ENCODE peak calls at places on chromosomes 16 and 17, in eight cellular contexts. X is ovary; O is naive thymus-derived CD4-positive, alpha-beta T cell; U is IMR-90; I is effector memory CD4-positive, alpha-beta T cell; R is small intestine; L is CD4-positive, alpha-beta memory T cell; F is BE2C. P is an unnamed sample.

GRCh38 chr16:56662357-56663354 is 4.9 kb downstream of the MT1F start:
- DNase-seq in X (no peak), F (no peak), U (no peak), I (no peak), O (no peak), L (no peak), R (no peak), P (no peak)

GRCh38 chr17:71084219-71084618 is 914.9 kb downstream of the KCNJ2 start:
- DNase-seq in I (no peak), L (no peak), X (no peak), F (peak; percentile 80), O (no peak), R (peak; percentile 55), U (peak; percentile 22), P (peak; percentile 52)

GRCh38 chr17:47204722-47205418 is 4.3 kb upstream of the MYL4 start:
- DNase-seq in F (no peak), X (no peak), O (no peak), U (peak; percentile 47), R (peak; percentile 39), L (peak; percentile 79), I (no peak), P (no peak)

GRCh38 chr17:75681289-75681688 is 14.2 kb downstream of the SAP30BP start:
- DNase-seq in X (no peak), U (peak; percentile 58), R (no peak), O (no peak), F (no peak), L (no peak), I (no peak), P (no peak)

GRCh38 chr16:31107465-31107867 is 720 bp upstream of the BCKDK start:
- DNase-seq in X (no peak), R (no peak), U (no peak), I (no peak), L (no peak), F (no peak), O (no peak), P (no peak)

GRCh38 chr17:9170336-9170735 is 149.0 kb downstream of the NTN1 start:
- DNase-seq in F (no peak), L (no peak), U (no peak), X (no peak), R (no peak), I (no peak), O (no peak), P (no peak)

GRCh38 chr16:30786115-30786935 is 680 bp downstream of the ZNF629 start:
- DNase-seq in F (peak; percentile 55), R (peak; percentile 47), L (no peak), O (no peak), U (peak; percentile 62), I (no peak), X (peak; percentile 52), P (no peak)

GRCh38 chr16:64586756-64587155 is 535.1 kb downstream of the CDH11 start:
- DNase-seq in R (no peak), L (no peak), I (no peak), U (no peak), X (no peak), O (no peak), F (no peak), P (no peak)

GRCh38 chr16:30834130-30834740 is 47.2 kb upstream of the ZNF629 start:
- DNase-seq in X (no peak), R (no peak), F (no peak), L (no peak), O (no peak), U (no peak), I (no peak), P (no peak)

GRCh38 chr16:79562166-79562823 is 38.2 kb downstream of the MAF start:
- DNase-seq in L (no peak), R (no peak), U (no peak), X (no peak), O (no peak), F (no peak), I (no peak), P (no peak)

GRCh38 chr17:61809816-61810392 is 53.4 kb downstream of the BRIP1 start:
- DNase-seq in O (no peak), R (no peak), I (no peak), X (no peak), U (peak; percentile 70), F (no peak), L (no peak), P (no peak)

GRCh38 chr16:72939247-72939646 is 108.7 kb downstream of the ZFHX3 start:
- DNase-seq in F (peak; percentile 53), O (no peak), U (peak; percentile 79), I (no peak), L (no peak), X (no peak), R (peak; percentile 49), P (no peak)

GRCh38 chr17:32833076-32833475 is 43.8 kb downstream of the MYO1D start:
- DNase-seq in U (no peak), R (no peak), X (no peak), L (no peak), I (no peak), O (no peak), F (no peak), P (no peak)
- H3K4me1 ChIP-seq in U (no peaks in the 10 kb centered on the region), R (peaks cover 3% of the 10 kb centered on the region), X (no peaks in the 10 kb centered on the region), L (peaks cover 7% of the 10 kb centered on the region), I (no peaks in the 10 kb centered on the region), O (no peaks in the 10 kb centered on the region), F (no peaks in the 10 kb centered on the region), P (no peaks in the 10 kb centered on the region)

GRCh38 chr16:85989863-85990643 is 91.1 kb downstream of the IRF8 start:
- DNase-seq in O (no peak), R (no peak), F (no peak), U (no peak), L (no peak), I (no peak), X (no peak), P (no peak)

GRCh38 chr16:85988723-85989313 is 89.9 kb downstream of the IRF8 start:
- DNase-seq in L (no peak), O (no peak), X (no peak), R (no peak), I (no peak), U (no peak), F (no peak), P (no peak)

GRCh38 chr16:85988306-85988705 is 89.3 kb downstream of the IRF8 start:
- DNase-seq in F (no peak), X (no peak), O (no peak), L (no peak), I (no peak), U (no peak), R (no peak), P (no peak)

GRCh38 chr16:85990861-85991301 is 91.9 kb downstream of the IRF8 start:
- DNase-seq in R (no peak), U (no peak), X (no peak), L (no peak), I (no peak), F (no peak), O (no peak), P (no peak)

GRCh38 chr16:85989376-85989775 is 90.4 kb downstream of the IRF8 start:
- DNase-seq in U (no peak), F (no peak), L (no peak), O (no peak), I (no peak), X (no peak), R (no peak), P (no peak)
- H3K4me1 ChIP-seq in U (no peaks in the 10 kb centered on the region), F (no peaks in the 10 kb centered on the region), L (peaks cover 6% of the 10 kb centered on the region), O (peaks cover 3% of the 10 kb centered on the region), I (peaks cover 3% of the 10 kb centered on the region), X (no peaks in the 10 kb centered on the region), R (peaks cover 6% of the 10 kb centered on the region), P (no peaks in the 10 kb centered on the region)

GRCh38 chr16:24995033-24995432 is 20.1 kb downstream of the ARHGAP17 start:
- DNase-seq in F (no peak), L (no peak), I (no peak), O (no peak), R (no peak), U (no peak), X (no peak), P (no peak)

GRCh38 chr16:24991349-24991748 is 23.8 kb downstream of the ARHGAP17 start:
- DNase-seq in L (no peak), I (no peak), X (no peak), O (no peak), F (no peak), R (no peak), U (no peak), P (no peak)

GRCh38 chr16:24993722-24994686 is 21.2 kb downstream of the ARHGAP17 start:
- DNase-seq in I (no peak), X (no peak), F (no peak), O (no peak), R (peak; percentile 79), L (no peak), U (peak; percentile 96), P (no peak)

GRCh38 chr16:24990803-24991202 is 24.4 kb downstream of the ARHGAP17 start:
- DNase-seq in U (no peak), R (no peak), F (no peak), L (no peak), I (no peak), X (no peak), O (no peak), P (no peak)

GRCh38 chr16:24992696-24993095 is 22.5 kb downstream of the ARHGAP17 start:
- DNase-seq in U (no peak), X (no peak), F (no peak), R (no peak), L (no peak), O (no peak), I (no peak), P (no peak)
- H3K4me1 ChIP-seq in U (peaks cover 39% of the 10 kb centered on the region), X (peaks cover 20% of the 10 kb centered on the region), F (peaks cover 10% of the 10 kb centered on the region), R (peaks cover 41% of the 10 kb centered on the region), L (peaks cover 23% of the 10 kb centered on the region), O (peaks cover 6% of the 10 kb centered on the region), I (no peaks in the 10 kb centered on the region), P (no peaks in the 10 kb centered on the region)

GRCh38 chr17:50721194-50722010 is 2.0 kb downstream of the LUC7L3 start:
- DNase-seq in R (peak; percentile 59), F (no peak), I (no peak), X (no peak), U (no peak), O (no peak), L (no peak), P (no peak)
- H3K4me1 ChIP-seq in R (peaks cover 7% of the 10 kb centered on the region), F (peaks cover 6% of the 10 kb centered on the region), I (peaks cover 17% of the 10 kb centered on the region), X (peaks cover 20% of the 10 kb centered on the region), U (no peaks in the 10 kb centered on the region), O (peaks cover 39% of the 10 kb centered on the region), L (peaks cover 63% of the 10 kb centered on the region), P (no peaks in the 10 kb centered on the region)

GRCh38 chr16:69567031-69567680 is 1.4 kb downstream of the NFAT5 start:
- DNase-seq in L (peak; percentile 48), I (no peak), O (no peak), U (peak; percentile 33), R (peak; percentile 33), X (no peak), F (no peak), P (no peak)
- H3K4me1 ChIP-seq in L (peaks cover 50% of the 10 kb centered on the region), I (peaks cover 25% of the 10 kb centered on the region), O (peaks cover 13% of the 10 kb centered on the region), U (peaks cover 7% of the 10 kb centered on the region), R (peaks cover 8% of the 10 kb centered on the region), X (peaks cover 6% of the 10 kb centered on the region), F (peaks cover 12% of the 10 kb centered on the region), P (peaks cover 1% of the 10 kb centered on the region)

GRCh38 chr16:83771306-83771942 is 36.4 kb upstream of the HSBP1 start:
- DNase-seq in R (no peak), U (no peak), X (no peak), L (no peak), I (no peak), O (no peak), F (peak; percentile 11), P (no peak)
- H3K4me1 ChIP-seq in R (no peaks in the 10 kb centered on the region), U (no peaks in the 10 kb centered on the region), X (no peaks in the 10 kb centered on the region), L (no peaks in the 10 kb centered on the region), I (no peaks in the 10 kb centered on the region), O (no peaks in the 10 kb centered on the region), F (no peaks in the 10 kb centered on the region), P (peaks cover 4% of the 10 kb centered on the region)

P was measured in iPS DF 6.9.